ENCODE peak calls at places on chromosomes 12 and 14, in five cellular contexts. One of them, this sample, is unnamed.

GRCh38 chr12:25089738-25090137 is 105.2 kb downstream of the DNAI7 start:
- DNase-seq in omental fat pad: no peak
- DNase-seq in PC-3: peak; percentile 47
- DNase-seq in kidney epithelial cell: no peak
- DNase-seq in nephron progenitor cell: no peak
- DNase-seq in this sample: no peak

GRCh38 chr12:64064706-64065105 is 157.4 kb downstream of the KICS2 start:
- DNase-seq in omental fat pad: no peak
- DNase-seq in PC-3: no peak
- DNase-seq in kidney epithelial cell: no peak
- DNase-seq in nephron progenitor cell: no peak
- DNase-seq in this sample: no peak

GRCh38 chr12:39958377-39958776 is 147.5 kb downstream of the SLC2A13 start:
- DNase-seq in omental fat pad: no peak
- DNase-seq in PC-3: peak; percentile 33
- DNase-seq in kidney epithelial cell: no peak
- DNase-seq in nephron progenitor cell: no peak
- DNase-seq in this sample: no peak

GRCh38 chr12:111503116-111503515 is 96.0 kb downstream of the ATXN2 start:
- DNase-seq in omental fat pad: no peak
- DNase-seq in PC-3: no peak
- DNase-seq in kidney epithelial cell: no peak
- DNase-seq in nephron progenitor cell: no peak
- DNase-seq in this sample: no peak

GRCh38 chr12:123132951-123133619 is 17.8 kb downstream of the PITPNM2 start:
- DNase-seq in omental fat pad: no peak
- DNase-seq in PC-3: no peak
- DNase-seq in kidney epithelial cell: no peak
- DNase-seq in nephron progenitor cell: no peak
- DNase-seq in this sample: no peak

GRCh38 chr12:27564612-27565213 is 40.7 kb downstream of the PPFIBP1 start:
- DNase-seq in omental fat pad: no peak
- DNase-seq in PC-3: peak; percentile 44
- DNase-seq in kidney epithelial cell: no peak
- DNase-seq in nephron progenitor cell: no peak
- DNase-seq in this sample: no peak

GRCh38 chr14:75877292-75877691 is 104.5 kb downstream of the TGFB3 start:
- DNase-seq in omental fat pad: no peak
- DNase-seq in PC-3: peak; percentile 82
- DNase-seq in kidney epithelial cell: no peak
- DNase-seq in nephron progenitor cell: no peak
- DNase-seq in this sample: no peak

GRCh38 chr12:129226005-129226404 is 372.7 kb downstream of the GLT1D1 start:
- DNase-seq in omental fat pad: no peak
- DNase-seq in PC-3: no peak
- DNase-seq in kidney epithelial cell: no peak
- DNase-seq in nephron progenitor cell: no peak
- DNase-seq in this sample: no peak

GRCh38 chr12:122080149-122081107 is 1.9 kb downstream of the MLXIP start:
- DNase-seq in omental fat pad: peak; percentile 45
- DNase-seq in PC-3: peak; percentile 92
- DNase-seq in kidney epithelial cell: no peak
- DNase-seq in nephron progenitor cell: no peak
- DNase-seq in this sample: no peak

GRCh38 chr14:95054346-95055280 is 102.7 kb downstream of the DICER1 start:
- DNase-seq in omental fat pad: no peak
- DNase-seq in PC-3: no peak
- DNase-seq in kidney epithelial cell: no peak
- DNase-seq in nephron progenitor cell: no peak
- DNase-seq in this sample: no peak

GRCh38 chr14:91780452-91780851 is 48.6 kb upstream of the CATSPERB start:
- DNase-seq in omental fat pad: no peak
- DNase-seq in PC-3: no peak
- DNase-seq in kidney epithelial cell: no peak
- DNase-seq in nephron progenitor cell: no peak
- DNase-seq in this sample: no peak

GRCh38 chr14:77004711-77005460 is 23.6 kb downstream of the IRF2BPL start:
- DNase-seq in omental fat pad: no peak
- DNase-seq in PC-3: peak; percentile 55
- DNase-seq in kidney epithelial cell: no peak
- DNase-seq in nephron progenitor cell: no peak
- DNase-seq in this sample: no peak

GRCh38 chr12:51744957-51745356 is 103.6 kb downstream of the FIGNL2 start:
- DNase-seq in omental fat pad: no peak
- DNase-seq in PC-3: no peak
- DNase-seq in kidney epithelial cell: no peak
- DNase-seq in nephron progenitor cell: no peak
- DNase-seq in this sample: no peak

GRCh38 chr14:28756896-28757570 is 9.6 kb upstream of the FOXG1 start:
- DNase-seq in omental fat pad: no peak
- DNase-seq in PC-3: peak; percentile 63
- DNase-seq in kidney epithelial cell: no peak
- DNase-seq in nephron progenitor cell: peak; percentile 53
- DNase-seq in this sample: no peak

GRCh38 chr12:80551897-80552296 is 107.9 kb downstream of the PTPRQ start:
- DNase-seq in omental fat pad: no peak
- DNase-seq in PC-3: peak; percentile 98
- DNase-seq in kidney epithelial cell: peak; percentile 65
- DNase-seq in nephron progenitor cell: no peak
- DNase-seq in this sample: no peak

GRCh38 chr14:94548131-94548998 is 12.9 kb upstream of the SERPINA4 start:
- DNase-seq in omental fat pad: no peak
- DNase-seq in PC-3: no peak
- DNase-seq in kidney epithelial cell: no peak
- DNase-seq in nephron progenitor cell: no peak
- DNase-seq in this sample: peak; percentile 40

GRCh38 chr12:46562625-46563228 is 190.2 kb upstream of the SLC38A2 start:
- DNase-seq in omental fat pad: no peak
- DNase-seq in PC-3: peak; percentile 95
- DNase-seq in kidney epithelial cell: peak; percentile 92
- DNase-seq in nephron progenitor cell: no peak
- DNase-seq in this sample: no peak

GRCh38 chr14:35515916-35516315 is 18.0 kb upstream of the INSM2 start:
- DNase-seq in omental fat pad: no peak
- DNase-seq in PC-3: no peak
- DNase-seq in kidney epithelial cell: no peak
- DNase-seq in nephron progenitor cell: no peak
- DNase-seq in this sample: no peak

GRCh38 chr14:21498540-21499526 is 12.3 kb downstream of the METTL3 start:
- DNase-seq in omental fat pad: no peak
- DNase-seq in PC-3: peak; percentile 65
- DNase-seq in kidney epithelial cell: no peak
- DNase-seq in nephron progenitor cell: peak; percentile 16
- DNase-seq in this sample: no peak

GRCh38 chr12:94980577-94980976 is 22.9 kb downstream of the NDUFA12 start:
- DNase-seq in omental fat pad: no peak
- DNase-seq in PC-3: peak; percentile 2
- DNase-seq in kidney epithelial cell: no peak
- DNase-seq in nephron progenitor cell: no peak
- DNase-seq in this sample: no peak

GRCh38 chr12:65022441-65022840 is 98.7 kb downstream of the WIF1 start:
- DNase-seq in omental fat pad: no peak
- DNase-seq in PC-3: no peak
- DNase-seq in kidney epithelial cell: no peak
- DNase-seq in nephron progenitor cell: no peak
- DNase-seq in this sample: no peak

GRCh38 chr12:31890295-31891285 is 68.6 kb upstream of the RESF1 start:
- DNase-seq in omental fat pad: no peak
- DNase-seq in PC-3: no peak
- DNase-seq in kidney epithelial cell: no peak
- DNase-seq in nephron progenitor cell: no peak
- DNase-seq in this sample: no peak

GRCh38 chr12:41653386-41654110 is 465.4 kb downstream of the PDZRN4 start:
- DNase-seq in omental fat pad: no peak
- DNase-seq in PC-3: no peak
- DNase-seq in kidney epithelial cell: no peak
- DNase-seq in nephron progenitor cell: no peak
- DNase-seq in this sample: no peak

GRCh38 chr12:1916396-1917171 is 1.9 kb downstream of the CACNA2D4 start:
- DNase-seq in omental fat pad: peak; percentile 16
- DNase-seq in PC-3: no peak
- DNase-seq in kidney epithelial cell: no peak
- DNase-seq in nephron progenitor cell: no peak
- DNase-seq in this sample: peak; percentile 65

GRCh38 chr14:85471744-85472143 is 58.2 kb upstream of the FLRT2 start:
- DNase-seq in omental fat pad: no peak
- DNase-seq in PC-3: peak; percentile 72
- DNase-seq in kidney epithelial cell: peak; percentile 72
- DNase-seq in nephron progenitor cell: peak; percentile 16
- DNase-seq in this sample: no peak

GRCh38 chr12:45663452-45663851 is 66.1 kb upstream of the ARID2 start:
- DNase-seq in omental fat pad: no peak
- DNase-seq in PC-3: no peak
- DNase-seq in kidney epithelial cell: no peak
- DNase-seq in nephron progenitor cell: no peak
- DNase-seq in this sample: no peak

GRCh38 chr14:24817638-24818053 is 183.7 kb upstream of the GZMB start:
- DNase-seq in omental fat pad: no peak
- DNase-seq in PC-3: no peak
- DNase-seq in kidney epithelial cell: no peak
- DNase-seq in nephron progenitor cell: peak; percentile 19
- DNase-seq in this sample: no peak
- TF ChIP-seq CTCF in omental fat pad: no peak
- TF ChIP-seq CTCF in PC-3: no peak
- TF ChIP-seq CTCF in kidney epithelial cell: peak; percentile 36
- TF ChIP-seq CTCF in nephron progenitor cell: no peak
- TF ChIP-seq CTCF in this sample: no peak

GRCh38 chr14:88477513-88478250 is 77.1 kb downstream of the PTPN21 start:
- DNase-seq in omental fat pad: no peak
- DNase-seq in PC-3: no peak
- DNase-seq in kidney epithelial cell: no peak
- DNase-seq in nephron progenitor cell: no peak
- DNase-seq in this sample: no peak
- TF ChIP-seq CTCF in omental fat pad: no peak
- TF ChIP-seq CTCF in PC-3: no peak
- TF ChIP-seq CTCF in kidney epithelial cell: no peak
- TF ChIP-seq CTCF in nephron progenitor cell: no peak
- TF ChIP-seq CTCF in this sample: no peak

GRCh38 chr12:55833056-55833455 is 3.7 kb upstream of the DNAJC14 start:
- DNase-seq in omental fat pad: no peak
- DNase-seq in PC-3: no peak
- DNase-seq in kidney epithelial cell: no peak
- DNase-seq in nephron progenitor cell: no peak
- DNase-seq in this sample: no peak

GRCh38 chr12:55831407-55831880 is 2.1 kb upstream of the DNAJC14 start:
- DNase-seq in omental fat pad: no peak
- DNase-seq in PC-3: no peak
- DNase-seq in kidney epithelial cell: no peak
- DNase-seq in nephron progenitor cell: no peak
- DNase-seq in this sample: no peak

GRCh38 chr12:55829967-55830600 is 697 bp upstream of the DNAJC14 start:
- DNase-seq in omental fat pad: no peak
- DNase-seq in PC-3: peak; percentile 24
- DNase-seq in kidney epithelial cell: no peak
- DNase-seq in nephron progenitor cell: peak; percentile 58
- DNase-seq in this sample: no peak

GRCh38 chr12:55828357-55828756 is 1.0 kb downstream of the DNAJC14 start:
- DNase-seq in omental fat pad: no peak
- DNase-seq in PC-3: no peak
- DNase-seq in kidney epithelial cell: no peak
- DNase-seq in nephron progenitor cell: no peak
- DNase-seq in this sample: no peak

DNA sequence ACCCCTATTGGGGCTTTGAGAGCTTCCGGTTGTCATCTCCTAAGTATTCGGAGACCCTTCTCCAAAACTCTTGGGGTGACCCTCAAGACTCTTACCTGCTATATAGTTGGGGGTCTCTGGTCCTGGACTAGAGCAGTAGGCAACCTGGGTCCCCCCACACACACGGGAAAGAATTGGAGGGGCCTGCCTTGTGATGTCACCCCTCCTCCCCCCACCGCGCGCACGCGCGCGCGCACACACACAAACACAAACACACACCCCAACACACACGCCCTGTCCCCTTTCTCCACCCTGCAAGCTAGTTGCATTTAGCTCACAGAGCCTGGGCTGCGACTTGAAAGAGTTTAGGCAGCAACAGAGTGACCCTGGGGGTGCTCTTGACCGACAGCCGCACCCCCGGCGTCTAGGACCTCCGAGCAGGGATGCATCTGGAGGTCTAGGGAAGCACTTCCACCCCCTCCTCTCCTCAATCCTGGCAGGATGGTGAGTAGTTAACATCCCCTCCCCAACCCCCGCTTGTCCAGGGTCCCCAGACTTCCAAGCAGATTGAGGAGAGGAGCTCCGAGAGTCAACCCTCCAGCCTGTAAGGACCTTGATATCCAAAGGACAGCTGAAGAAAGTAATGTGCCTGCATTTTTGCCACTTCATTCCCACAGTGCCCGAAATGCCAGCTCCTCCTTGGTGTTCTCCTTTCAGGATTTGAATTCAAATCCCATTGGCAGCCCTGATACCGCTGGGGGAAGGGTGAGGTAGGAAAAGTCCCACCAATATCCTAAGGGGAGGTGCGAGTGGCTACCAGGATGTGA is 1.4 kb upstream of the DNAJC14 start:
- DNase-seq in omental fat pad: no peak
- DNase-seq in PC-3: no peak
- DNase-seq in kidney epithelial cell: no peak
- DNase-seq in nephron progenitor cell: peak; percentile 69
- DNase-seq in this sample: no peak
- TF ChIP-seq CTCF in omental fat pad: no peak
- TF ChIP-seq CTCF in PC-3: no peak
- TF ChIP-seq CTCF in kidney epithelial cell: no peak
- TF ChIP-seq CTCF in nephron progenitor cell: no peak
- TF ChIP-seq CTCF in this sample: no peak

GRCh38 chr12:107133462-107133861 is 40.1 kb upstream of the CRY1 start:
- DNase-seq in omental fat pad: no peak
- DNase-seq in PC-3: peak; percentile 28
- DNase-seq in kidney epithelial cell: no peak
- DNase-seq in nephron progenitor cell: no peak
- DNase-seq in this sample: no peak

GRCh38 chr12:107131832-107132616 is 38.7 kb upstream of the CRY1 start:
- DNase-seq in omental fat pad: no peak
- DNase-seq in PC-3: peak; percentile 91
- DNase-seq in kidney epithelial cell: peak; percentile 16
- DNase-seq in nephron progenitor cell: peak; percentile 36
- DNase-seq in this sample: no peak

GRCh38 chr12:107130830-107131760 is 37.7 kb upstream of the CRY1 start:
- DNase-seq in omental fat pad: no peak
- DNase-seq in PC-3: no peak
- DNase-seq in kidney epithelial cell: no peak
- DNase-seq in nephron progenitor cell: peak; percentile 25
- DNase-seq in this sample: no peak

GRCh38 chr12:107135177-107135576 is 41.8 kb upstream of the CRY1 start:
- DNase-seq in omental fat pad: no peak
- DNase-seq in PC-3: no peak
- DNase-seq in kidney epithelial cell: no peak
- DNase-seq in nephron progenitor cell: no peak
- DNase-seq in this sample: no peak

DNA sequence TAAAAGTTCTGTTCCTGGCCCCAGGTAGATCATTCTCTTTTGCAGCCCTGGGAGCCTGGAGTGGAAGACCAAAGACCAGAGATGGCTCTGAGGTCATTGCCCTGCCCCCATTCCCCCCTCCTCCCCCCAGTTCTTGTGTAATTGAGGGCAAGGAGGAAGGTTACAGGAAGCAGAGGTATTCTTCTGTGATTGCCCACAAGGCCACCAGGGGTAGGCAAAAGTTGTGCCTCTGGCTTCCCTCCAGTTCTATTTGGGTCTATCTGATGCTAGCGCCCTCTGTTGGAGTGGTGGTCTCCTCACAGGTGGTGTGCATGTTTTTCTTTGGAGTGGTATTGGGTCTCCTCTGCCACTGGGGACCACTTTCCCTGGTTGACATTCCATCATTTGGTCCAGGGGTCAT is 41.2 kb upstream of the CRY1 start:
- DNase-seq in omental fat pad: no peak
- DNase-seq in PC-3: peak; percentile 54
- DNase-seq in kidney epithelial cell: no peak
- DNase-seq in nephron progenitor cell: no peak
- DNase-seq in this sample: no peak
- TF ChIP-seq CTCF in omental fat pad: no peak
- TF ChIP-seq CTCF in PC-3: peak; percentile 76
- TF ChIP-seq CTCF in kidney epithelial cell: peak; percentile 38
- TF ChIP-seq CTCF in nephron progenitor cell: no peak
- TF ChIP-seq CTCF in this sample: no peak